ENCODE peak calls at places on chromosomes 7 and 10, in six cellular contexts. S is amygdala; B is foreskin keratinocyte; U is fibroblast of the aortic adventitia; K is activated CD4-positive, CD25-positive, alpha-beta regulatory T cell; Q is MM.1S. A is an unnamed sample.

GRCh38 chr10:52758406-52758805 is 14.2 kb downstream of the MBL2 start:
- DNase-seq in U (no peak), Q (no peak), S (no peak), K (no peak), B (no peak), A (no peak)

GRCh38 chr10:99534939-99535763 is 2.4 kb downstream of the NKX2-3 start:
- DNase-seq in Q (no peak), K (no peak), U (no peak), S (no peak), B (no peak), A (peak)

GRCh38 chr7:116356979-116357378 is 142.6 kb upstream of the CAV2 start:
- DNase-seq in Q (no peak), B (no peak), U (no peak), K (no peak), S (no peak), A (peak)

GRCh38 chr10:74854610-74855009 is 28.2 kb downstream of the KAT6B start:
- DNase-seq in B (no peak), S (no peak), Q (peak), K (no peak), U (no peak), A (no peak)

GRCh38 chr10:86217386-86218080 is 149.1 kb downstream of the GRID1 start:
- DNase-seq in Q (no peak), K (no peak), U (no peak), S (no peak), B (no peak), A (no peak)

GRCh38 chr7:31521336-31522010 is 7.6 kb downstream of the ITPRID1 start:
- DNase-seq in Q (no peak), B (no peak), S (no peak), U (no peak), K (no peak), A (no peak)

GRCh38 chr7:143979359-143979758 is 20.8 kb upstream of the OR6B1 start:
- DNase-seq in B (peak), Q (no peak), K (no peak), S (no peak), U (peak), A (peak)

GRCh38 chr7:156897673-156898072 is 4.7 kb upstream of the LMBR1 start:
- DNase-seq in S (no peak), B (peak), K (no peak), U (peak), Q (no peak), A (peak)

GRCh38 chr10:53071505-53072125 is 299.0 kb upstream of the MBL2 start:
- DNase-seq in S (no peak), B (no peak), Q (no peak), U (no peak), K (no peak), A (no peak)

GRCh38 chr10:70761031-70761601 is 24.1 kb downstream of the TBATA start:
- DNase-seq in B (no peak), Q (no peak), U (no peak), K (no peak), S (no peak), A (peak)

GRCh38 chr7:45718464-45719330 is 144.5 kb downstream of the ADCY1 start:
- DNase-seq in S (no peak), K (no peak), B (no peak), U (no peak), Q (no peak), A (peak)

GRCh38 chr10:74153123-74153522 is 2.1 kb downstream of the ADK start:
- DNase-seq in B (peak), Q (no peak), K (no peak), U (peak), S (no peak), A (peak)

GRCh38 chr7:139526578-139527544 is 3.4 kb downstream of the CLEC2L start:
- DNase-seq in U (peak), B (no peak), S (no peak), Q (no peak), K (no peak), A (peak)